ENCODE peak calls at places on chromosomes 11 and 22, in five cellular contexts. One of them, this sample, is unnamed.

GRCh38 chr11:117986981-117987495 is 844 bp downstream of the IL10RA start:
- DNase-seq in H1: no peak
- DNase-seq in K562: no peak
- DNase-seq in HepG2: no peak
- DNase-seq in A549: no peak
- DNase-seq in this sample: no peak

GRCh38 chr22:32574957-32575893 is 100.6 kb downstream of the FBXO7 start:
- DNase-seq in H1: no peak
- DNase-seq in K562: no peak
- DNase-seq in HepG2: no peak
- DNase-seq in A549: no peak
- DNase-seq in this sample: no peak

GRCh38 chr11:94203070-94203469 is 74.4 kb downstream of the PANX1 start:
- DNase-seq in H1: no peak
- DNase-seq in HepG2: no peak
- DNase-seq in K562: no peak
- DNase-seq in A549: no peak
- DNase-seq in this sample: no peak

GRCh38 chr11:68750197-68750987 is 928 bp downstream of the TESMIN start:
- DNase-seq in HepG2: no peak
- DNase-seq in A549: no peak
- DNase-seq in H1: peak
- DNase-seq in K562: peak
- DNase-seq in this sample: no peak

GRCh38 chr11:21520244-21520643 is 672.6 kb upstream of the ANO5 start:
- DNase-seq in K562: no peak
- DNase-seq in H1: no peak
- DNase-seq in A549: no peak
- DNase-seq in HepG2: no peak
- DNase-seq in this sample: no peak

GRCh38 chr11:57453543-57454177 is 6.7 kb upstream of the RTN4RL2 start:
- DNase-seq in HepG2: peak
- DNase-seq in A549: no peak
- DNase-seq in K562: no peak
- DNase-seq in H1: no peak
- DNase-seq in this sample: no peak

GRCh38 chr11:101825551-101825950 is 89.3 kb upstream of the CEP126 start:
- DNase-seq in A549: no peak
- DNase-seq in K562: no peak
- DNase-seq in H1: no peak
- DNase-seq in HepG2: no peak
- DNase-seq in this sample: no peak

GRCh38 chr22:18947905-18948304 is 11.8 kb upstream of the PRODH start:
- DNase-seq in K562: no peak
- DNase-seq in H1: no peak
- DNase-seq in HepG2: no peak
- DNase-seq in A549: no peak
- DNase-seq in this sample: no peak

GRCh38 chr11:15471709-15472404 is 357.1 kb downstream of the INSC start:
- DNase-seq in A549: no peak
- DNase-seq in HepG2: no peak
- DNase-seq in K562: no peak
- DNase-seq in H1: peak
- DNase-seq in this sample: no peak

GRCh38 chr11:65353900-65354264 is 669 bp upstream of the TIGD3 start:
- DNase-seq in K562: no peak
- DNase-seq in A549: no peak
- DNase-seq in HepG2: no peak
- DNase-seq in H1: no peak
- DNase-seq in this sample: no peak

GRCh38 chr11:10307411-10308207 is 2.7 kb downstream of the ADM start:
- DNase-seq in A549: peak
- DNase-seq in K562: peak
- DNase-seq in H1: no peak
- DNase-seq in HepG2: peak
- DNase-seq in this sample: peak

GRCh38 chr22:32539631-32540449 is 65.2 kb downstream of the FBXO7 start:
- DNase-seq in A549: peak
- DNase-seq in K562: peak
- DNase-seq in HepG2: no peak
- DNase-seq in H1: no peak
- DNase-seq in this sample: no peak

GRCh38 chr11:91495837-91496236 is 728.8 kb upstream of the FAT3 start:
- DNase-seq in H1: no peak
- DNase-seq in HepG2: no peak
- DNase-seq in K562: no peak
- DNase-seq in A549: no peak
- DNase-seq in this sample: no peak

GRCh38 chr22:33341611-33342010 is 283.4 kb upstream of the SYN3 start:
- DNase-seq in K562: no peak
- DNase-seq in H1: no peak
- DNase-seq in HepG2: no peak
- DNase-seq in A549: no peak
- DNase-seq in this sample: no peak

GRCh38 chr11:93743316-93743715 is 1.8 kb downstream of the C11orf54 start:
- DNase-seq in HepG2: no peak
- DNase-seq in A549: peak
- DNase-seq in H1: no peak
- DNase-seq in K562: no peak
- DNase-seq in this sample: no peak

GRCh38 chr11:102985850-102986249 is 30.3 kb upstream of the MMP13 start:
- DNase-seq in HepG2: no peak
- DNase-seq in K562: no peak
- DNase-seq in H1: no peak
- DNase-seq in A549: no peak
- DNase-seq in this sample: no peak

GRCh38 chr11:102990145-102990544 is 34.6 kb upstream of the MMP13 start:
- DNase-seq in A549: no peak
- DNase-seq in H1: no peak
- DNase-seq in K562: no peak
- DNase-seq in HepG2: no peak
- DNase-seq in this sample: peak

GRCh38 chr11:102986815-102987214 is 31.3 kb upstream of the MMP13 start:
- DNase-seq in K562: no peak
- DNase-seq in HepG2: no peak
- DNase-seq in H1: no peak
- DNase-seq in A549: no peak
- DNase-seq in this sample: peak

GRCh38 chr11:102991776-102992175 is 36.2 kb upstream of the MMP13 start:
- DNase-seq in A549: no peak
- DNase-seq in HepG2: no peak
- DNase-seq in H1: no peak
- DNase-seq in K562: no peak
- DNase-seq in this sample: no peak

GRCh38 chr11:102989379-102990047 is 34.0 kb upstream of the MMP13 start:
- DNase-seq in H1: no peak
- DNase-seq in HepG2: no peak
- DNase-seq in K562: no peak
- DNase-seq in A549: no peak
- DNase-seq in this sample: peak
- TF ChIP-seq MAFK in H1: no peak
- TF ChIP-seq MAFK in HepG2: no peak
- TF ChIP-seq MAFK in K562: no peak
- TF ChIP-seq MAFK in A549: no peak
- TF ChIP-seq MAFK in this sample: no peak

GRCh38 chr11:74462009-74462408 is 5.3 kb downstream of the KCNE3 start:
- DNase-seq in H1: no peak
- DNase-seq in HepG2: peak
- DNase-seq in K562: peak
- DNase-seq in A549: no peak
- DNase-seq in this sample: no peak
- TF ChIP-seq MAFK in H1: no peak
- TF ChIP-seq MAFK in HepG2: no peak
- TF ChIP-seq MAFK in K562: no peak
- TF ChIP-seq MAFK in A549: no peak
- TF ChIP-seq MAFK in this sample: no peak

GRCh38 chr11:133843454-133843987 is 1.8 kb downstream of the SPATA19 start:
- DNase-seq in HepG2: no peak
- DNase-seq in K562: no peak
- DNase-seq in A549: no peak
- DNase-seq in H1: no peak
- DNase-seq in this sample: no peak

GRCh38 chr11:133842730-133843129 is 2.6 kb downstream of the SPATA19 start:
- DNase-seq in HepG2: no peak
- DNase-seq in H1: no peak
- DNase-seq in K562: no peak
- DNase-seq in A549: no peak
- DNase-seq in this sample: no peak

GRCh38 chr11:133842053-133842452 is 3.3 kb downstream of the SPATA19 start:
- DNase-seq in H1: no peak
- DNase-seq in HepG2: no peak
- DNase-seq in K562: no peak
- DNase-seq in A549: no peak
- DNase-seq in this sample: no peak

GRCh38 chr11:133844217-133844616 is 1.1 kb downstream of the SPATA19 start:
- DNase-seq in K562: no peak
- DNase-seq in H1: no peak
- DNase-seq in A549: no peak
- DNase-seq in HepG2: no peak
- DNase-seq in this sample: no peak

GRCh38 chr11:133845413-133845812 is at the start of gene SPATA19:
- DNase-seq in A549: no peak
- DNase-seq in HepG2: no peak
- DNase-seq in H1: no peak
- DNase-seq in K562: no peak
- DNase-seq in this sample: no peak
- TF ChIP-seq MAFK in A549: no peak
- TF ChIP-seq MAFK in HepG2: no peak
- TF ChIP-seq MAFK in H1: no peak
- TF ChIP-seq MAFK in K562: no peak
- TF ChIP-seq MAFK in this sample: no peak

DNA sequence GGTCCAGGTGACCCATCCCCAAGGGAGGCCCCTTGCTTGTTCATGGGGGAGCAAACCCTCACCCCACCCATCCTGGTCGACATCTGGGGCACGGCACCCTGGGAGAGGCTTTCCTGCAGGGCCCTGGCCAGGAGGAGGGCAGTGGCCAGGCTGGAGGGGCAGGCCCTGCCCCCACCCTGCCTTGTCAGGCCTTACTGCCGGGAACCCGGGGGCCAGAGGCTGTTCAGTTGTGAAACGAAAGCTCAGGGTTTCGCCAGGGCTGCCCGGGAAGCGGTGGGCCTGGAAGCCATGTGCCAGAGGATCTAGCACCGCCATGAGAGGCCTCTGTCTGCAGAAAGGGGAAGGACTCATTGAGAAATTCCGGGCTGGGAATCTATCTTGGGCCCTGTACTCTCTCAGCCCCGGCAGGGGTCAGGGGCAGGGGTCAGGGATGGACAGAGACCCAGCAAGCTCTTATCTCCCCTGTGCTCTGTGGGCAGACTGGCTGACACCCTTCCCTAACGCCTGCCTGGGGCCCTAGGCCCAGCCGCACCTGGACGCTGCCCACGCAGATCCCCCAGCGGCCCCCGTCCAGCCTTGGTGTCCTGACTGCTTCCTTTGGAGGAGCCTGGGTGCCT is 6.3 kb downstream of the PIM3 start:
- DNase-seq in H1: no peak
- DNase-seq in HepG2: peak
- DNase-seq in A549: no peak
- DNase-seq in K562: no peak
- DNase-seq in this sample: no peak
- TF ChIP-seq MAFK in H1: no peak
- TF ChIP-seq MAFK in HepG2: no peak
- TF ChIP-seq MAFK in A549: no peak
- TF ChIP-seq MAFK in K562: no peak
- TF ChIP-seq MAFK in this sample: no peak

DNA sequence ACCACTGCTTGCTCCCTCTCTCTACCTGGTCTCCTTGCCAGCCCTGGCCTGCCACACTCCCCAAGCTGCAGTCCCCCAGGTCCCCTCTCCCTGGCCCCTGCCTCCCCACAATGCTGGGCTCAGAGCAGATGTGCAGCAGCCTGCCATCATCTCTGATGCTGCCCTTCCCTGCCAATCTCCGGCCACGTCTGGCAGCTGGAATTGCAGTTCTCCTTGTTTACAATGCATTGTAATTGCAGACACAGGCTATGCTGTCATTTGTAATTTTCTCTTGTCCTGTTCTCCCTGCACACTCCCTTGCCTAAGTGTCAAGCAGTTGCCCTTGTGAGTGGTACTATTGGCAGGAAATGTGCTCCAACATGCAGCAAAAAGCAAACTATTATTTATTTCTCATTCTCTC is 222.3 kb downstream of the NTM start:
- DNase-seq in HepG2: no peak
- DNase-seq in H1: no peak
- DNase-seq in A549: no peak
- DNase-seq in K562: no peak
- DNase-seq in this sample: no peak
- TF ChIP-seq MAFK in HepG2: no peak
- TF ChIP-seq MAFK in H1: no peak
- TF ChIP-seq MAFK in A549: no peak
- TF ChIP-seq MAFK in K562: no peak
- TF ChIP-seq MAFK in this sample: no peak

DNA sequence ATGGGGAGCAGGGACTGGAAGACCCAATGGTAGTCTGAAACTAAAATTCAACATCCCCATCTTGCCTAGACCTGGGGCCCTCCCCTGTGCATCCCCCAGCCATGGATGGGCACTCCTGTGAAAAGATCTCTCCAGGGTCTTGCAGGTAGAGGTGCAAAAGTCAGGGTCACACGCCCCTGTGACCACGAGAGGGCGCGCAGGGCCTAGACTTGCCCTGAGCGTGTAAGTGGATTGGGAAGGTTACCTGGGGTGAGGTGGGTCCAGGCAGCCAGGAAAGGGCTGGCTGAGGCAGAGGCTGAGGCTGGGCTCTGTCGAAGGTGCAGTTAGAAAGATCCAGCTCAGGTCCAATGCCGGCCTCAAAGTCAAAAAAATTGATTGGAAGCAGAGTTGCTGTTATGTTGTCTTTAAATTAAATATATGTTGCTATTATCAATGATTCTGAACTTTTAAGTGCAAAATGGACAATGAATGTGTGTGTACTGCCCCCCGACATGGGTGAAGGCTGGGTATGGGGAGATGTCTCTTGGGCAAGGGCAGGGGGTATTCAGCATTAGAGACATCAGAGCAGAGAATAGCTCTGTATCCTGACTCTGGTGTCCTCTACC is 4.8 kb upstream of the POU2F3 start:
- DNase-seq in HepG2: peak
- DNase-seq in H1: peak
- DNase-seq in K562: peak
- DNase-seq in A549: peak
- DNase-seq in this sample: peak
- TF ChIP-seq MAFK in HepG2: no peak
- TF ChIP-seq MAFK in H1: no peak
- TF ChIP-seq MAFK in K562: no peak
- TF ChIP-seq MAFK in A549: no peak
- TF ChIP-seq MAFK in this sample: no peak

GRCh38 chr22:49656291-49656851 is 171.3 kb downstream of the BRD1 start:
- DNase-seq in HepG2: no peak
- DNase-seq in A549: no peak
- DNase-seq in H1: no peak
- DNase-seq in K562: no peak
- DNase-seq in this sample: no peak
- TF ChIP-seq MAFK in HepG2: no peak
- TF ChIP-seq MAFK in A549: no peak
- TF ChIP-seq MAFK in H1: no peak
- TF ChIP-seq MAFK in K562: no peak
- TF ChIP-seq MAFK in this sample: no peak